ENCODE peak calls at places on chromosomes 1 and 21, in seven cellular contexts. One of them, this sample, is unnamed.
A peak's percentile ranks its signal among the peaks of the same experiment; 100 is the strongest.

GRCh38 chr1:211169353-211169752 is 35.4 kb upstream of the KCNH1 start:
- DNase-seq in stimulated activated CD8-positive, alpha-beta memory T cell treated with anti-CD3 and anti-CD28 coated beads, Interleukin-4, amount 100 ng/mL, for 24 hours: no peak
- DNase-seq in effector memory CD4-positive, alpha-beta T cell: no peak
- DNase-seq in heart right ventricle: no peak
- DNase-seq in kidney glomerular epithelial cell: no peak
- DNase-seq in stimulated activated CD4-positive, alpha-beta T cell treated with anti-CD3 and anti-CD28 coated beads, Interleukin-12 subunit alpha, Interleukin-12 subunit beta, amount 100 ng/mL, for 24 hours: no peak
- DNase-seq in choroid plexus epithelial cell: no peak
- DNase-seq in this sample: no peak

GRCh38 chr1:30512253-30512921 is 211.0 kb downstream of the MATN1 start:
- DNase-seq in stimulated activated CD8-positive, alpha-beta memory T cell treated with anti-CD3 and anti-CD28 coated beads, Interleukin-4, amount 100 ng/mL, for 24 hours: no peak
- DNase-seq in effector memory CD4-positive, alpha-beta T cell: no peak
- DNase-seq in choroid plexus epithelial cell: peak; percentile 25
- DNase-seq in stimulated activated CD4-positive, alpha-beta T cell treated with anti-CD3 and anti-CD28 coated beads, Interleukin-12 subunit alpha, Interleukin-12 subunit beta, amount 100 ng/mL, for 24 hours: no peak
- DNase-seq in heart right ventricle: no peak
- DNase-seq in kidney glomerular epithelial cell: no peak
- DNase-seq in this sample: no peak

GRCh38 chr1:37456614-37457013 is 17.8 kb upstream of the ZC3H12A start:
- DNase-seq in effector memory CD4-positive, alpha-beta T cell: no peak
- DNase-seq in heart right ventricle: no peak
- DNase-seq in choroid plexus epithelial cell: no peak
- DNase-seq in stimulated activated CD4-positive, alpha-beta T cell treated with anti-CD3 and anti-CD28 coated beads, Interleukin-12 subunit alpha, Interleukin-12 subunit beta, amount 100 ng/mL, for 24 hours: no peak
- DNase-seq in stimulated activated CD8-positive, alpha-beta memory T cell treated with anti-CD3 and anti-CD28 coated beads, Interleukin-4, amount 100 ng/mL, for 24 hours: no peak
- DNase-seq in kidney glomerular epithelial cell: no peak
- DNase-seq in this sample: no peak

GRCh38 chr1:5616366-5617178 is 375.7 kb downstream of the NPHP4 start:
- DNase-seq in kidney glomerular epithelial cell: no peak
- DNase-seq in stimulated activated CD4-positive, alpha-beta T cell treated with anti-CD3 and anti-CD28 coated beads, Interleukin-12 subunit alpha, Interleukin-12 subunit beta, amount 100 ng/mL, for 24 hours: no peak
- DNase-seq in effector memory CD4-positive, alpha-beta T cell: no peak
- DNase-seq in heart right ventricle: no peak
- DNase-seq in choroid plexus epithelial cell: no peak
- DNase-seq in stimulated activated CD8-positive, alpha-beta memory T cell treated with anti-CD3 and anti-CD28 coated beads, Interleukin-4, amount 100 ng/mL, for 24 hours: no peak
- DNase-seq in this sample: no peak

GRCh38 chr21:42665026-42665425 is 11.6 kb downstream of the PDE9A start:
- DNase-seq in choroid plexus epithelial cell: no peak
- DNase-seq in effector memory CD4-positive, alpha-beta T cell: no peak
- DNase-seq in kidney glomerular epithelial cell: no peak
- DNase-seq in stimulated activated CD4-positive, alpha-beta T cell treated with anti-CD3 and anti-CD28 coated beads, Interleukin-12 subunit alpha, Interleukin-12 subunit beta, amount 100 ng/mL, for 24 hours: no peak
- DNase-seq in stimulated activated CD8-positive, alpha-beta memory T cell treated with anti-CD3 and anti-CD28 coated beads, Interleukin-4, amount 100 ng/mL, for 24 hours: no peak
- DNase-seq in heart right ventricle: no peak
- DNase-seq in this sample: no peak

GRCh38 chr1:180343931-180344406 is 113.9 kb downstream of the LHX4 start:
- DNase-seq in heart right ventricle: no peak
- DNase-seq in effector memory CD4-positive, alpha-beta T cell: no peak
- DNase-seq in choroid plexus epithelial cell: peak; percentile 59
- DNase-seq in stimulated activated CD4-positive, alpha-beta T cell treated with anti-CD3 and anti-CD28 coated beads, Interleukin-12 subunit alpha, Interleukin-12 subunit beta, amount 100 ng/mL, for 24 hours: no peak
- DNase-seq in stimulated activated CD8-positive, alpha-beta memory T cell treated with anti-CD3 and anti-CD28 coated beads, Interleukin-4, amount 100 ng/mL, for 24 hours: no peak
- DNase-seq in kidney glomerular epithelial cell: no peak
- DNase-seq in this sample: no peak

GRCh38 chr1:143691400-143691891 is 280.3 kb downstream of the FAM72C start:
- DNase-seq in heart right ventricle: no peak
- DNase-seq in choroid plexus epithelial cell: no peak
- DNase-seq in kidney glomerular epithelial cell: no peak
- DNase-seq in stimulated activated CD4-positive, alpha-beta T cell treated with anti-CD3 and anti-CD28 coated beads, Interleukin-12 subunit alpha, Interleukin-12 subunit beta, amount 100 ng/mL, for 24 hours: no peak
- DNase-seq in effector memory CD4-positive, alpha-beta T cell: no peak
- DNase-seq in stimulated activated CD8-positive, alpha-beta memory T cell treated with anti-CD3 and anti-CD28 coated beads, Interleukin-4, amount 100 ng/mL, for 24 hours: no peak
- DNase-seq in this sample: no peak

GRCh38 chr1:27153927-27154358 is 982 bp downstream of the SLC9A1 start:
- DNase-seq in choroid plexus epithelial cell: no peak
- DNase-seq in effector memory CD4-positive, alpha-beta T cell: no peak
- DNase-seq in stimulated activated CD4-positive, alpha-beta T cell treated with anti-CD3 and anti-CD28 coated beads, Interleukin-12 subunit alpha, Interleukin-12 subunit beta, amount 100 ng/mL, for 24 hours: no peak
- DNase-seq in kidney glomerular epithelial cell: no peak
- DNase-seq in heart right ventricle: no peak
- DNase-seq in stimulated activated CD8-positive, alpha-beta memory T cell treated with anti-CD3 and anti-CD28 coated beads, Interleukin-4, amount 100 ng/mL, for 24 hours: no peak
- DNase-seq in this sample: no peak

GRCh38 chr1:31531177-31532000 is 44.9 kb upstream of the TINAGL1 start:
- DNase-seq in stimulated activated CD4-positive, alpha-beta T cell treated with anti-CD3 and anti-CD28 coated beads, Interleukin-12 subunit alpha, Interleukin-12 subunit beta, amount 100 ng/mL, for 24 hours: no peak
- DNase-seq in heart right ventricle: no peak
- DNase-seq in kidney glomerular epithelial cell: no peak
- DNase-seq in effector memory CD4-positive, alpha-beta T cell: no peak
- DNase-seq in stimulated activated CD8-positive, alpha-beta memory T cell treated with anti-CD3 and anti-CD28 coated beads, Interleukin-4, amount 100 ng/mL, for 24 hours: no peak
- DNase-seq in choroid plexus epithelial cell: peak; percentile 68
- DNase-seq in this sample: no peak

GRCh38 chr1:181166377-181167196 is 78.1 kb downstream of the IER5 start:
- DNase-seq in stimulated activated CD4-positive, alpha-beta T cell treated with anti-CD3 and anti-CD28 coated beads, Interleukin-12 subunit alpha, Interleukin-12 subunit beta, amount 100 ng/mL, for 24 hours: peak; percentile 68
- DNase-seq in heart right ventricle: no peak
- DNase-seq in kidney glomerular epithelial cell: peak; percentile 73
- DNase-seq in effector memory CD4-positive, alpha-beta T cell: peak; percentile 38
- DNase-seq in stimulated activated CD8-positive, alpha-beta memory T cell treated with anti-CD3 and anti-CD28 coated beads, Interleukin-4, amount 100 ng/mL, for 24 hours: peak; percentile 47
- DNase-seq in choroid plexus epithelial cell: peak; percentile 88
- DNase-seq in this sample: peak; percentile 84

GRCh38 chr1:246160398-246160797 is 346.7 kb downstream of the SMYD3 start:
- DNase-seq in stimulated activated CD4-positive, alpha-beta T cell treated with anti-CD3 and anti-CD28 coated beads, Interleukin-12 subunit alpha, Interleukin-12 subunit beta, amount 100 ng/mL, for 24 hours: no peak
- DNase-seq in effector memory CD4-positive, alpha-beta T cell: no peak
- DNase-seq in kidney glomerular epithelial cell: no peak
- DNase-seq in choroid plexus epithelial cell: no peak
- DNase-seq in stimulated activated CD8-positive, alpha-beta memory T cell treated with anti-CD3 and anti-CD28 coated beads, Interleukin-4, amount 100 ng/mL, for 24 hours: no peak
- DNase-seq in heart right ventricle: no peak
- DNase-seq in this sample: no peak

GRCh38 chr1:31798086-31798432 is 17.8 kb downstream of the SPOCD1 start:
- DNase-seq in stimulated activated CD4-positive, alpha-beta T cell treated with anti-CD3 and anti-CD28 coated beads, Interleukin-12 subunit alpha, Interleukin-12 subunit beta, amount 100 ng/mL, for 24 hours: no peak
- DNase-seq in effector memory CD4-positive, alpha-beta T cell: no peak
- DNase-seq in choroid plexus epithelial cell: no peak
- DNase-seq in kidney glomerular epithelial cell: no peak
- DNase-seq in heart right ventricle: no peak
- DNase-seq in stimulated activated CD8-positive, alpha-beta memory T cell treated with anti-CD3 and anti-CD28 coated beads, Interleukin-4, amount 100 ng/mL, for 24 hours: no peak
- DNase-seq in this sample: no peak

GRCh38 chr21:36699546-36700294 is 805 bp downstream of the SIM2 start:
- DNase-seq in stimulated activated CD4-positive, alpha-beta T cell treated with anti-CD3 and anti-CD28 coated beads, Interleukin-12 subunit alpha, Interleukin-12 subunit beta, amount 100 ng/mL, for 24 hours: no peak
- DNase-seq in choroid plexus epithelial cell: no peak
- DNase-seq in effector memory CD4-positive, alpha-beta T cell: no peak
- DNase-seq in heart right ventricle: no peak
- DNase-seq in kidney glomerular epithelial cell: no peak
- DNase-seq in stimulated activated CD8-positive, alpha-beta memory T cell treated with anti-CD3 and anti-CD28 coated beads, Interleukin-4, amount 100 ng/mL, for 24 hours: no peak
- DNase-seq in this sample: no peak

GRCh38 chr21:16580661-16581060 is 850.9 kb downstream of the USP25 start:
- DNase-seq in stimulated activated CD4-positive, alpha-beta T cell treated with anti-CD3 and anti-CD28 coated beads, Interleukin-12 subunit alpha, Interleukin-12 subunit beta, amount 100 ng/mL, for 24 hours: no peak
- DNase-seq in heart right ventricle: no peak
- DNase-seq in choroid plexus epithelial cell: no peak
- DNase-seq in kidney glomerular epithelial cell: no peak
- DNase-seq in effector memory CD4-positive, alpha-beta T cell: no peak
- DNase-seq in stimulated activated CD8-positive, alpha-beta memory T cell treated with anti-CD3 and anti-CD28 coated beads, Interleukin-4, amount 100 ng/mL, for 24 hours: no peak
- DNase-seq in this sample: no peak

GRCh38 chr1:71224958-71225357 is 144.1 kb upstream of the ZRANB2 start:
- DNase-seq in choroid plexus epithelial cell: no peak
- DNase-seq in stimulated activated CD4-positive, alpha-beta T cell treated with anti-CD3 and anti-CD28 coated beads, Interleukin-12 subunit alpha, Interleukin-12 subunit beta, amount 100 ng/mL, for 24 hours: no peak
- DNase-seq in stimulated activated CD8-positive, alpha-beta memory T cell treated with anti-CD3 and anti-CD28 coated beads, Interleukin-4, amount 100 ng/mL, for 24 hours: no peak
- DNase-seq in heart right ventricle: no peak
- DNase-seq in kidney glomerular epithelial cell: no peak
- DNase-seq in effector memory CD4-positive, alpha-beta T cell: no peak
- DNase-seq in this sample: no peak

GRCh38 chr1:204711103-204711946 is 25.8 kb upstream of the LRRN2 start:
- DNase-seq in kidney glomerular epithelial cell: no peak
- DNase-seq in stimulated activated CD4-positive, alpha-beta T cell treated with anti-CD3 and anti-CD28 coated beads, Interleukin-12 subunit alpha, Interleukin-12 subunit beta, amount 100 ng/mL, for 24 hours: no peak
- DNase-seq in effector memory CD4-positive, alpha-beta T cell: no peak
- DNase-seq in heart right ventricle: no peak
- DNase-seq in choroid plexus epithelial cell: no peak
- DNase-seq in stimulated activated CD8-positive, alpha-beta memory T cell treated with anti-CD3 and anti-CD28 coated beads, Interleukin-4, amount 100 ng/mL, for 24 hours: no peak
- DNase-seq in this sample: no peak

GRCh38 chr1:62361426-62361825 is 42.2 kb upstream of the KANK4 start:
- DNase-seq in effector memory CD4-positive, alpha-beta T cell: no peak
- DNase-seq in stimulated activated CD4-positive, alpha-beta T cell treated with anti-CD3 and anti-CD28 coated beads, Interleukin-12 subunit alpha, Interleukin-12 subunit beta, amount 100 ng/mL, for 24 hours: no peak
- DNase-seq in stimulated activated CD8-positive, alpha-beta memory T cell treated with anti-CD3 and anti-CD28 coated beads, Interleukin-4, amount 100 ng/mL, for 24 hours: no peak
- DNase-seq in choroid plexus epithelial cell: no peak
- DNase-seq in heart right ventricle: no peak
- DNase-seq in kidney glomerular epithelial cell: no peak
- DNase-seq in this sample: no peak

GRCh38 chr1:214570442-214570841 is 19.0 kb upstream of the PTPN14 start:
- DNase-seq in stimulated activated CD4-positive, alpha-beta T cell treated with anti-CD3 and anti-CD28 coated beads, Interleukin-12 subunit alpha, Interleukin-12 subunit beta, amount 100 ng/mL, for 24 hours: no peak
- DNase-seq in choroid plexus epithelial cell: peak; percentile 58
- DNase-seq in kidney glomerular epithelial cell: peak; percentile 77
- DNase-seq in stimulated activated CD8-positive, alpha-beta memory T cell treated with anti-CD3 and anti-CD28 coated beads, Interleukin-4, amount 100 ng/mL, for 24 hours: no peak
- DNase-seq in effector memory CD4-positive, alpha-beta T cell: no peak
- DNase-seq in heart right ventricle: no peak
- DNase-seq in this sample: no peak

GRCh38 chr1:25890249-25891034 is 14.9 kb upstream of the PAQR7 start:
- DNase-seq in stimulated activated CD8-positive, alpha-beta memory T cell treated with anti-CD3 and anti-CD28 coated beads, Interleukin-4, amount 100 ng/mL, for 24 hours: no peak
- DNase-seq in stimulated activated CD4-positive, alpha-beta T cell treated with anti-CD3 and anti-CD28 coated beads, Interleukin-12 subunit alpha, Interleukin-12 subunit beta, amount 100 ng/mL, for 24 hours: no peak
- DNase-seq in heart right ventricle: no peak
- DNase-seq in effector memory CD4-positive, alpha-beta T cell: no peak
- DNase-seq in kidney glomerular epithelial cell: peak; percentile 91
- DNase-seq in choroid plexus epithelial cell: peak; percentile 58
- DNase-seq in this sample: no peak

GRCh38 chr1:81231729-81232038 is 569.0 kb upstream of the ADGRL2 start:
- DNase-seq in stimulated activated CD4-positive, alpha-beta T cell treated with anti-CD3 and anti-CD28 coated beads, Interleukin-12 subunit alpha, Interleukin-12 subunit beta, amount 100 ng/mL, for 24 hours: no peak
- DNase-seq in stimulated activated CD8-positive, alpha-beta memory T cell treated with anti-CD3 and anti-CD28 coated beads, Interleukin-4, amount 100 ng/mL, for 24 hours: no peak
- DNase-seq in heart right ventricle: no peak
- DNase-seq in effector memory CD4-positive, alpha-beta T cell: no peak
- DNase-seq in kidney glomerular epithelial cell: no peak
- DNase-seq in choroid plexus epithelial cell: no peak
- DNase-seq in this sample: no peak

GRCh38 chr1:216222302-216222701 is 200.9 kb downstream of the USH2A start:
- DNase-seq in effector memory CD4-positive, alpha-beta T cell: no peak
- DNase-seq in stimulated activated CD4-positive, alpha-beta T cell treated with anti-CD3 and anti-CD28 coated beads, Interleukin-12 subunit alpha, Interleukin-12 subunit beta, amount 100 ng/mL, for 24 hours: no peak
- DNase-seq in heart right ventricle: no peak
- DNase-seq in kidney glomerular epithelial cell: no peak
- DNase-seq in choroid plexus epithelial cell: no peak
- DNase-seq in stimulated activated CD8-positive, alpha-beta memory T cell treated with anti-CD3 and anti-CD28 coated beads, Interleukin-4, amount 100 ng/mL, for 24 hours: no peak
- DNase-seq in this sample: no peak

GRCh38 chr1:29120955-29121485 is 2.7 kb downstream of the TMEM200B start:
- DNase-seq in stimulated activated CD4-positive, alpha-beta T cell treated with anti-CD3 and anti-CD28 coated beads, Interleukin-12 subunit alpha, Interleukin-12 subunit beta, amount 100 ng/mL, for 24 hours: peak; percentile 58
- DNase-seq in choroid plexus epithelial cell: peak; percentile 47
- DNase-seq in stimulated activated CD8-positive, alpha-beta memory T cell treated with anti-CD3 and anti-CD28 coated beads, Interleukin-4, amount 100 ng/mL, for 24 hours: peak; percentile 49
- DNase-seq in effector memory CD4-positive, alpha-beta T cell: peak; percentile 15
- DNase-seq in heart right ventricle: peak; percentile 42
- DNase-seq in kidney glomerular epithelial cell: no peak
- DNase-seq in this sample: peak; percentile 57

GRCh38 chr1:108117908-108118902 is 81.9 kb downstream of the SLC25A24 start:
- DNase-seq in stimulated activated CD4-positive, alpha-beta T cell treated with anti-CD3 and anti-CD28 coated beads, Interleukin-12 subunit alpha, Interleukin-12 subunit beta, amount 100 ng/mL, for 24 hours: no peak
- DNase-seq in choroid plexus epithelial cell: peak; percentile 82
- DNase-seq in stimulated activated CD8-positive, alpha-beta memory T cell treated with anti-CD3 and anti-CD28 coated beads, Interleukin-4, amount 100 ng/mL, for 24 hours: no peak
- DNase-seq in kidney glomerular epithelial cell: peak; percentile 16
- DNase-seq in heart right ventricle: no peak
- DNase-seq in effector memory CD4-positive, alpha-beta T cell: no peak
- DNase-seq in this sample: no peak

GRCh38 chr21:44785620-44786344 is 15.8 kb downstream of the UBE2G2 start:
- DNase-seq in effector memory CD4-positive, alpha-beta T cell: no peak
- DNase-seq in stimulated activated CD8-positive, alpha-beta memory T cell treated with anti-CD3 and anti-CD28 coated beads, Interleukin-4, amount 100 ng/mL, for 24 hours: no peak
- DNase-seq in kidney glomerular epithelial cell: no peak
- DNase-seq in heart right ventricle: no peak
- DNase-seq in choroid plexus epithelial cell: peak; percentile 79
- DNase-seq in stimulated activated CD4-positive, alpha-beta T cell treated with anti-CD3 and anti-CD28 coated beads, Interleukin-12 subunit alpha, Interleukin-12 subunit beta, amount 100 ng/mL, for 24 hours: no peak
- DNase-seq in this sample: no peak

GRCh38 chr1:17170571-17170970 is 34.4 kb upstream of the PADI1 start:
- DNase-seq in heart right ventricle: no peak
- DNase-seq in effector memory CD4-positive, alpha-beta T cell: no peak
- DNase-seq in stimulated activated CD4-positive, alpha-beta T cell treated with anti-CD3 and anti-CD28 coated beads, Interleukin-12 subunit alpha, Interleukin-12 subunit beta, amount 100 ng/mL, for 24 hours: no peak
- DNase-seq in kidney glomerular epithelial cell: peak; percentile 15
- DNase-seq in stimulated activated CD8-positive, alpha-beta memory T cell treated with anti-CD3 and anti-CD28 coated beads, Interleukin-4, amount 100 ng/mL, for 24 hours: no peak
- DNase-seq in choroid plexus epithelial cell: peak; percentile 65
- DNase-seq in this sample: no peak

GRCh38 chr1:35768350-35769187 is 1.2 kb downstream of the CLSPN start:
- DNase-seq in heart right ventricle: no peak
- DNase-seq in kidney glomerular epithelial cell: no peak
- DNase-seq in effector memory CD4-positive, alpha-beta T cell: no peak
- DNase-seq in stimulated activated CD8-positive, alpha-beta memory T cell treated with anti-CD3 and anti-CD28 coated beads, Interleukin-4, amount 100 ng/mL, for 24 hours: no peak
- DNase-seq in stimulated activated CD4-positive, alpha-beta T cell treated with anti-CD3 and anti-CD28 coated beads, Interleukin-12 subunit alpha, Interleukin-12 subunit beta, amount 100 ng/mL, for 24 hours: no peak
- DNase-seq in choroid plexus epithelial cell: peak; percentile 13
- DNase-seq in this sample: peak; percentile 39

GRCh38 chr1:37931148-37931492 is 15.7 kb downstream of the INPP5B start:
- DNase-seq in effector memory CD4-positive, alpha-beta T cell: no peak
- DNase-seq in stimulated activated CD8-positive, alpha-beta memory T cell treated with anti-CD3 and anti-CD28 coated beads, Interleukin-4, amount 100 ng/mL, for 24 hours: no peak
- DNase-seq in heart right ventricle: no peak
- DNase-seq in kidney glomerular epithelial cell: no peak
- DNase-seq in stimulated activated CD4-positive, alpha-beta T cell treated with anti-CD3 and anti-CD28 coated beads, Interleukin-12 subunit alpha, Interleukin-12 subunit beta, amount 100 ng/mL, for 24 hours: no peak
- DNase-seq in choroid plexus epithelial cell: no peak
- DNase-seq in this sample: peak; percentile 22

GRCh38 chr1:62194651-62195282 is at the start of gene L1TD1:
- DNase-seq in effector memory CD4-positive, alpha-beta T cell: no peak
- DNase-seq in stimulated activated CD4-positive, alpha-beta T cell treated with anti-CD3 and anti-CD28 coated beads, Interleukin-12 subunit alpha, Interleukin-12 subunit beta, amount 100 ng/mL, for 24 hours: no peak
- DNase-seq in kidney glomerular epithelial cell: no peak
- DNase-seq in choroid plexus epithelial cell: peak; percentile 10
- DNase-seq in stimulated activated CD8-positive, alpha-beta memory T cell treated with anti-CD3 and anti-CD28 coated beads, Interleukin-4, amount 100 ng/mL, for 24 hours: no peak
- DNase-seq in heart right ventricle: no peak
- DNase-seq in this sample: no peak

GRCh38 chr1:206106328-206107167 is 10.6 kb downstream of the AVPR1B start:
- DNase-seq in stimulated activated CD4-positive, alpha-beta T cell treated with anti-CD3 and anti-CD28 coated beads, Interleukin-12 subunit alpha, Interleukin-12 subunit beta, amount 100 ng/mL, for 24 hours: peak; percentile 73
- DNase-seq in kidney glomerular epithelial cell: peak; percentile 83
- DNase-seq in heart right ventricle: peak; percentile 73
- DNase-seq in stimulated activated CD8-positive, alpha-beta memory T cell treated with anti-CD3 and anti-CD28 coated beads, Interleukin-4, amount 100 ng/mL, for 24 hours: peak; percentile 63
- DNase-seq in effector memory CD4-positive, alpha-beta T cell: peak; percentile 41
- DNase-seq in choroid plexus epithelial cell: peak; percentile 85
- DNase-seq in this sample: peak; percentile 19

GRCh38 chr1:117616356-117616755 is 10.5 kb downstream of the TENT5C start:
- DNase-seq in choroid plexus epithelial cell: no peak
- DNase-seq in kidney glomerular epithelial cell: no peak
- DNase-seq in heart right ventricle: no peak
- DNase-seq in effector memory CD4-positive, alpha-beta T cell: no peak
- DNase-seq in stimulated activated CD4-positive, alpha-beta T cell treated with anti-CD3 and anti-CD28 coated beads, Interleukin-12 subunit alpha, Interleukin-12 subunit beta, amount 100 ng/mL, for 24 hours: no peak
- DNase-seq in stimulated activated CD8-positive, alpha-beta memory T cell treated with anti-CD3 and anti-CD28 coated beads, Interleukin-4, amount 100 ng/mL, for 24 hours: no peak
- DNase-seq in this sample: no peak

GRCh38 chr1:27403065-27403726 is 10.8 kb downstream of the GPR3 start:
- DNase-seq in effector memory CD4-positive, alpha-beta T cell: no peak
- DNase-seq in stimulated activated CD4-positive, alpha-beta T cell treated with anti-CD3 and anti-CD28 coated beads, Interleukin-12 subunit alpha, Interleukin-12 subunit beta, amount 100 ng/mL, for 24 hours: no peak
- DNase-seq in kidney glomerular epithelial cell: no peak
- DNase-seq in choroid plexus epithelial cell: peak; percentile 55
- DNase-seq in stimulated activated CD8-positive, alpha-beta memory T cell treated with anti-CD3 and anti-CD28 coated beads, Interleukin-4, amount 100 ng/mL, for 24 hours: no peak
- DNase-seq in heart right ventricle: peak; percentile 73
- DNase-seq in this sample: no peak

GRCh38 chr1:155075535-155075934 is 3.1 kb upstream of the EFNA3 start:
- DNase-seq in choroid plexus epithelial cell: no peak
- DNase-seq in heart right ventricle: no peak
- DNase-seq in stimulated activated CD4-positive, alpha-beta T cell treated with anti-CD3 and anti-CD28 coated beads, Interleukin-12 subunit alpha, Interleukin-12 subunit beta, amount 100 ng/mL, for 24 hours: no peak
- DNase-seq in stimulated activated CD8-positive, alpha-beta memory T cell treated with anti-CD3 and anti-CD28 coated beads, Interleukin-4, amount 100 ng/mL, for 24 hours: no peak
- DNase-seq in effector memory CD4-positive, alpha-beta T cell: no peak
- DNase-seq in kidney glomerular epithelial cell: no peak
- DNase-seq in this sample: no peak

GRCh38 chr1:84721152-84721551 is 30.9 kb upstream of the SSX2IP start:
- DNase-seq in heart right ventricle: no peak
- DNase-seq in choroid plexus epithelial cell: peak; percentile 34
- DNase-seq in effector memory CD4-positive, alpha-beta T cell: no peak
- DNase-seq in kidney glomerular epithelial cell: no peak
- DNase-seq in stimulated activated CD4-positive, alpha-beta T cell treated with anti-CD3 and anti-CD28 coated beads, Interleukin-12 subunit alpha, Interleukin-12 subunit beta, amount 100 ng/mL, for 24 hours: no peak
- DNase-seq in stimulated activated CD8-positive, alpha-beta memory T cell treated with anti-CD3 and anti-CD28 coated beads, Interleukin-4, amount 100 ng/mL, for 24 hours: no peak
- DNase-seq in this sample: peak; percentile 66